ENCODE peak calls at places on chromosomes 16 and 17, in five cellular contexts. One of them, this sample, is unnamed.

GRCh38 chr16:80972611-80973010 is 34.1 kb downstream of the CMC2 start:
- DNase-seq in NCI-H226: no peak
- DNase-seq in neural progenitor cell: no peak
- DNase-seq in midbrain: no peak
- DNase-seq in amygdala: no peak
- DNase-seq in this sample: no peak

GRCh38 chr16:53968454-53968853 is 264.5 kb downstream of the FTO start:
- DNase-seq in NCI-H226: no peak
- DNase-seq in neural progenitor cell: no peak
- DNase-seq in midbrain: no peak
- DNase-seq in amygdala: no peak
- DNase-seq in this sample: peak; percentile 55

GRCh38 chr16:1525871-1526607 is 7.4 kb upstream of the TMEM204 start:
- DNase-seq in NCI-H226: no peak
- DNase-seq in neural progenitor cell: no peak
- DNase-seq in midbrain: no peak
- DNase-seq in amygdala: no peak
- DNase-seq in this sample: no peak

GRCh38 chr17:61806081-61806828 is 57.1 kb downstream of the BRIP1 start:
- DNase-seq in NCI-H226: no peak
- DNase-seq in neural progenitor cell: no peak
- DNase-seq in midbrain: no peak
- DNase-seq in amygdala: no peak
- DNase-seq in this sample: no peak

GRCh38 chr17:55266958-55267688 is 2.4 kb downstream of the HLF start:
- DNase-seq in NCI-H226: no peak
- DNase-seq in neural progenitor cell: no peak
- DNase-seq in midbrain: no peak
- DNase-seq in amygdala: no peak
- DNase-seq in this sample: no peak

GRCh38 chr16:72427001-72427785 is 255.2 kb upstream of the PMFBP1 start:
- DNase-seq in NCI-H226: no peak
- DNase-seq in neural progenitor cell: no peak
- DNase-seq in midbrain: peak; percentile 86
- DNase-seq in amygdala: peak; percentile 27
- DNase-seq in this sample: no peak

GRCh38 chr17:75205793-75206163 is 299 bp downstream of the NUP85 start:
- DNase-seq in NCI-H226: no peak
- DNase-seq in neural progenitor cell: no peak
- DNase-seq in midbrain: no peak
- DNase-seq in amygdala: no peak
- DNase-seq in this sample: no peak

GRCh38 chr16:8254425-8254824 is 335.9 kb downstream of the TMEM114 start:
- DNase-seq in NCI-H226: no peak
- DNase-seq in neural progenitor cell: no peak
- DNase-seq in midbrain: no peak
- DNase-seq in amygdala: no peak
- DNase-seq in this sample: no peak

GRCh38 chr17:35514561-35514960 is 22.9 kb downstream of the SLFN12L start:
- DNase-seq in NCI-H226: no peak
- DNase-seq in neural progenitor cell: no peak
- DNase-seq in midbrain: no peak
- DNase-seq in amygdala: no peak
- DNase-seq in this sample: no peak

GRCh38 chr16:88533381-88533831 is 36.8 kb upstream of the ZC3H18 start:
- DNase-seq in NCI-H226: no peak
- DNase-seq in neural progenitor cell: no peak
- DNase-seq in midbrain: peak; percentile 49
- DNase-seq in amygdala: peak; percentile 51
- DNase-seq in this sample: peak; percentile 13

GRCh38 chr17:27938864-27939263 is 45.7 kb upstream of the LYRM9 start:
- DNase-seq in NCI-H226: no peak
- DNase-seq in neural progenitor cell: no peak
- DNase-seq in midbrain: no peak
- DNase-seq in amygdala: no peak
- DNase-seq in this sample: no peak

GRCh38 chr17:39973496-39973895 is 7.1 kb upstream of the PSMD3 start:
- DNase-seq in NCI-H226: no peak
- DNase-seq in neural progenitor cell: no peak
- DNase-seq in midbrain: no peak
- DNase-seq in amygdala: no peak
- DNase-seq in this sample: no peak

GRCh38 chr17:47694818-47695663 is 1.1 kb downstream of the TBKBP1 start:
- DNase-seq in NCI-H226: no peak
- DNase-seq in neural progenitor cell: peak; percentile 45
- DNase-seq in midbrain: peak; percentile 24
- DNase-seq in amygdala: peak; percentile 23
- DNase-seq in this sample: no peak

GRCh38 chr17:75130632-75131277 is 787 bp downstream of the NT5C start:
- DNase-seq in NCI-H226: peak; percentile 67
- DNase-seq in neural progenitor cell: peak; percentile 87
- DNase-seq in midbrain: peak; percentile 46
- DNase-seq in amygdala: peak; percentile 42
- DNase-seq in this sample: peak; percentile 68

GRCh38 chr17:1730345-1731193 is 6.1 kb downstream of the WDR81 start:
- DNase-seq in NCI-H226: no peak
- DNase-seq in neural progenitor cell: no peak
- DNase-seq in midbrain: no peak
- DNase-seq in amygdala: no peak
- DNase-seq in this sample: peak; percentile 94

GRCh38 chr17:34408439-34408838 is 45.4 kb upstream of the CCL1 start:
- DNase-seq in NCI-H226: no peak
- DNase-seq in neural progenitor cell: no peak
- DNase-seq in midbrain: no peak
- DNase-seq in amygdala: no peak
- DNase-seq in this sample: no peak

GRCh38 chr16:6541262-6541661 is 791.4 kb upstream of the RBFOX1 start:
- DNase-seq in NCI-H226: no peak
- DNase-seq in neural progenitor cell: no peak
- DNase-seq in midbrain: no peak
- DNase-seq in amygdala: no peak
- DNase-seq in this sample: no peak

GRCh38 chr17:55730808-55731207 is 8.1 kb upstream of the TMEM100 start:
- DNase-seq in NCI-H226: no peak
- DNase-seq in neural progenitor cell: no peak
- DNase-seq in midbrain: no peak
- DNase-seq in amygdala: no peak
- DNase-seq in this sample: peak; percentile 81